ENCODE peak calls at places on chromosome 1, in ten cellular contexts. U is cerebellum; L is dorsolateral prefrontal cortex; A is GDM1; H is stimulated activated CD4-positive, alpha-beta T cell treated with anti-CD3 and anti-CD28 coated beads, Interleukin-1b, Interleukin-23, amount 100 ng/mL, for 1 hour; W is GM06990; J is thoracic aorta; V is fibroblast of villous mesenchyme; D is foreskin fibroblast; M is activated CD8-positive, alpha-beta memory T cell treated with anti-CD3 and anti-CD28 coated beads, Interleukin-2, amount 10 ng/mL, durations not matched to agents 7 days and 5 days. I is an unnamed sample.

GRCh38 chr1:220791287-220791686 is 4.6 kb downstream of the MTARC1 start:
- DNase-seq in V (no peak), W (no peak), M (no peak), J (no peak), U (no peak), H (no peak), L (no peak), D (no peak), A (no peak), I (peak)

GRCh38 chr1:115258302-115258866 is 79.7 kb downstream of the NGF start:
- DNase-seq in U (no peak), V (peak), D (peak), M (no peak), W (no peak), H (no peak), J (no peak), A (no peak), L (no peak), I (no peak)

GRCh38 chr1:16146888-16147614 is 8.8 kb downstream of the EPHA2 start:
- DNase-seq in L (no peak), A (no peak), J (no peak), D (no peak), H (no peak), U (no peak), V (no peak), M (no peak), W (no peak), I (no peak)

GRCh38 chr1:7171574-7171973 is 386.3 kb downstream of the CAMTA1 start:
- DNase-seq in J (no peak), D (no peak), A (no peak), L (no peak), W (no peak), M (no peak), V (no peak), H (no peak), U (no peak), I (no peak)

GRCh38 chr1:230287674-230288315 is 138.3 kb downstream of the PGBD5 start:
- DNase-seq in A (no peak), H (no peak), L (peak), U (no peak), J (no peak), M (no peak), D (no peak), V (no peak), W (no peak), I (no peak)

GRCh38 chr1:41762251-41762650 is 156.5 kb downstream of the HIVEP3 start:
- DNase-seq in L (no peak), J (no peak), U (no peak), D (no peak), M (no peak), V (no peak), H (no peak), A (no peak), W (no peak), I (no peak)

GRCh38 chr1:214717323-214717722 is 114.3 kb downstream of the CENPF start:
- DNase-seq in L (no peak), J (no peak), A (no peak), D (no peak), V (no peak), M (no peak), U (no peak), W (no peak), H (no peak), I (no peak)

GRCh38 chr1:117664314-117664713 is 58.5 kb downstream of the TENT5C start:
- DNase-seq in J (no peak), W (peak), L (no peak), A (no peak), D (no peak), U (no peak), H (no peak), M (peak), V (no peak), I (no peak)

GRCh38 chr1:182181167-182181572 is 119.7 kb upstream of the ZNF648 start:
- DNase-seq in M (no peak), W (no peak), V (no peak), D (no peak), H (no peak), U (no peak), J (no peak), L (no peak), A (no peak), I (no peak)

GRCh38 chr1:152347116-152347728 is 12.6 kb downstream of the FLG2 start:
- DNase-seq in U (no peak), J (no peak), D (peak), M (peak), L (no peak), A (peak), V (peak), H (peak), W (peak), I (no peak)

GRCh38 chr1:36248250-36248894 is 24.1 kb downstream of the THRAP3 start:
- DNase-seq in W (no peak), L (no peak), H (no peak), V (peak), D (peak), A (no peak), J (peak), M (no peak), U (no peak), I (no peak)

GRCh38 chr1:207102146-207102545 is 1.9 kb upstream of the C4BPA start:
- DNase-seq in V (no peak), A (no peak), L (no peak), W (no peak), H (no peak), U (no peak), D (no peak), M (no peak), J (no peak), I (no peak)

GRCh38 chr1:235041201-235041600 is 87.4 kb downstream of the TOMM20 start:
- DNase-seq in W (no peak), H (no peak), L (no peak), M (no peak), D (no peak), V (no peak), J (no peak), U (no peak), A (peak), I (no peak)

GRCh38 chr1:119475866-119476439 is 31.1 kb upstream of the HSD3B1 start:
- DNase-seq in U (no peak), M (peak), W (peak), L (peak), H (no peak), D (peak), V (peak), A (no peak), J (no peak), I (peak)

GRCh38 chr1:102732927-102733326 is 375.4 kb downstream of the COL11A1 start:
- DNase-seq in L (no peak), M (no peak), D (peak), H (no peak), J (no peak), W (no peak), V (peak), U (no peak), A (no peak), I (no peak)

GRCh38 chr1:25501235-25502058 is 42.0 kb upstream of the LDLRAP1 start:
- DNase-seq in M (no peak), L (no peak), D (peak), J (no peak), V (peak), W (no peak), A (no peak), H (no peak), U (no peak), I (no peak)

GRCh38 chr1:116429821-116430374 is 56.9 kb downstream of the ATP1A1 start:
- DNase-seq in U (no peak), L (no peak), W (no peak), M (no peak), A (no peak), D (no peak), V (no peak), J (no peak), H (no peak), I (no peak)

GRCh38 chr1:23568608-23569383 is 9.5 kb upstream of the ID3 start:
- DNase-seq in V (no peak), D (no peak), L (no peak), J (no peak), U (no peak), W (no peak), M (no peak), H (no peak), A (no peak), I (no peak)

GRCh38 chr1:55209247-55209646 is 5.9 kb downstream of the USP24 start:
- DNase-seq in H (no peak), L (no peak), D (no peak), A (no peak), W (no peak), J (no peak), V (no peak), M (no peak), U (no peak), I (no peak)

GRCh38 chr1:160291248-160292220 is 6.6 kb upstream of the PEX19 start:
- DNase-seq in W (peak), H (peak), J (peak), U (peak), A (peak), L (peak), V (peak), M (peak), D (peak), I (no peak)

GRCh38 chr1:27145934-27146354 is 9.0 kb downstream of the SLC9A1 start:
- DNase-seq in M (no peak), L (peak), H (no peak), D (peak), W (no peak), J (peak), U (no peak), V (peak), A (no peak), I (no peak)

GRCh38 chr1:192592493-192592892 is 16.9 kb downstream of the RGS1 start:
- DNase-seq in L (no peak), J (no peak), V (peak), U (no peak), A (no peak), H (no peak), W (no peak), D (no peak), M (no peak), I (no peak)

GRCh38 chr1:192270398-192270797 is 46.4 kb upstream of the RGS21 start:
- DNase-seq in H (no peak), U (no peak), A (no peak), L (no peak), V (no peak), M (no peak), J (no peak), W (no peak), D (peak), I (no peak)

GRCh38 chr1:112508242-112509004 is at the start of gene WNT2B:
- DNase-seq in A (no peak), J (no peak), D (peak), W (peak), L (peak), M (peak), U (peak), H (no peak), V (no peak), I (no peak)

GRCh38 chr1:32068891-32069590 is 3.7 kb upstream of the TMEM39B start:
- DNase-seq in A (no peak), J (no peak), L (no peak), U (no peak), W (no peak), D (peak), M (no peak), V (peak), H (no peak), I (no peak)

GRCh38 chr1:119139393-119139792 is 1.1 kb downstream of the WARS2 start:
- DNase-seq in U (no peak), J (no peak), A (no peak), D (no peak), W (peak), H (no peak), V (no peak), L (no peak), M (peak), I (no peak)

GRCh38 chr1:168441745-168442144 is 102.1 kb downstream of the XCL2 start:
- DNase-seq in H (no peak), J (no peak), M (no peak), A (no peak), V (no peak), U (no peak), D (peak), W (no peak), L (no peak), I (no peak)

GRCh38 chr1:169236143-169236542 is 129.7 kb downstream of the ATP1B1 start:
- DNase-seq in A (no peak), D (no peak), H (no peak), L (no peak), U (no peak), M (no peak), V (peak), W (no peak), J (no peak), I (no peak)

GRCh38 chr1:25544819-25545218 is 1.4 kb downstream of the LDLRAP1 start:
- DNase-seq in V (no peak), A (no peak), L (peak), D (peak), J (no peak), M (no peak), W (no peak), H (no peak), U (peak), I (no peak)

GRCh38 chr1:42462828-42463763 is at the start of gene CCDC30:
- DNase-seq in U (peak), M (peak), W (peak), A (peak), L (peak), H (peak), V (peak), D (peak), J (peak), I (peak)

GRCh38 chr1:44605904-44606615 is 68.2 kb downstream of the TMEM53 start:
- DNase-seq in W (no peak), U (no peak), J (no peak), D (peak), L (no peak), H (no peak), M (no peak), V (no peak), A (no peak), I (no peak)

GRCh38 chr1:219304227-219305226 is 130.8 kb downstream of the LYPLAL1 start:
- DNase-seq in M (no peak), H (no peak), V (no peak), D (peak), A (no peak), L (no peak), J (peak), W (no peak), U (no peak), I (no peak)

GRCh38 chr1:234533975-234534876 is 55.2 kb upstream of the TARBP1 start:
- DNase-seq in L (peak), W (no peak), D (peak), J (peak), M (no peak), H (no peak), A (no peak), U (no peak), V (peak), I (no peak)

GRCh38 chr1:160829766-160830165 is 32.9 kb downstream of the CD244 start:
- DNase-seq in H (no peak), M (no peak), A (no peak), U (no peak), D (no peak), W (no peak), J (no peak), L (no peak), V (no peak), I (no peak)